ENCODE peak calls at places on chromosomes 1 and 21, in four cellular contexts. Q, Z, J and Y are unnamed samples.

GRCh38 chr1:200905411-200906052 is 10.8 kb downstream of the INAVA start:
- DNase-seq in J (no peak), Q (no peak), Z (peak; percentile 20), Y (no peak)

GRCh38 chr1:166261511-166261910 is 94.7 kb upstream of the FAM78B start:
- DNase-seq in J (no peak), Z (no peak), Q (no peak), Y (no peak)

GRCh38 chr1:39392851-39393573 is 98.4 kb upstream of the BMP8A start:
- DNase-seq in Z (no peak), J (no peak), Q (no peak), Y (no peak)

GRCh38 chr1:7539772-7540175 is 231.3 kb upstream of the VAMP3 start:
- DNase-seq in Z (peak; percentile 15), J (no peak), Q (no peak), Y (no peak)

GRCh38 chr1:64183380-64183984 is 19.9 kb upstream of the UBE2U start:
- DNase-seq in Z (no peak), Q (no peak), J (no peak), Y (no peak)

GRCh38 chr1:221903594-221903993 is 161.7 kb upstream of the DUSP10 start:
- DNase-seq in Z (no peak), J (no peak), Q (no peak), Y (no peak)

GRCh38 chr1:89672489-89673183 is 39.7 kb downstream of the LRRC8C start:
- DNase-seq in J (no peak), Q (no peak), Z (peak; percentile 54), Y (peak; percentile 78)

GRCh38 chr1:3948344-3948743 is 48.3 kb upstream of the C1orf174 start:
- DNase-seq in Q (no peak), J (no peak), Z (no peak), Y (no peak)

GRCh38 chr1:59013276-59013927 is 229.6 kb upstream of the JUN start:
- DNase-seq in J (no peak), Z (peak; percentile 26), Q (no peak), Y (peak; percentile 41)

GRCh38 chr21:26945916-26946315 is 21.0 kb downstream of the ADAMTS5 start:
- DNase-seq in Q (no peak), J (no peak), Z (peak; percentile 16), Y (no peak)

GRCh38 chr1:52520149-52520548 is 32.7 kb downstream of the TUT4 start:
- DNase-seq in Z (peak; percentile 53), J (peak; percentile 27), Q (no peak), Y (no peak)

GRCh38 chr1:200305806-200306205 is 104.0 kb downstream of the ZNF281 start:
- DNase-seq in Q (no peak), J (no peak), Z (no peak), Y (no peak)

GRCh38 chr1:156892190-156893047 is 1.1 kb upstream of the PEAR1 start:
- DNase-seq in J (peak; percentile 21), Q (peak; percentile 83), Z (peak; percentile 88), Y (peak; percentile 84)

GRCh38 chr1:214451591-214451990 is 99.8 kb downstream of the PTPN14 start:
- DNase-seq in Z (no peak), J (no peak), Q (no peak), Y (no peak)

GRCh38 chr1:119771016-119771415 is 2.3 kb upstream of the HMGCS2 start:
- DNase-seq in J (no peak), Z (peak; percentile 14), Q (no peak), Y (no peak)

GRCh38 chr1:182968846-182969734 is 16.1 kb upstream of the SHCBP1L start:
- DNase-seq in Q (no peak), Z (no peak), J (no peak), Y (no peak)

GRCh38 chr1:214146523-214146922 is 134.4 kb upstream of the SMYD2 start:
- DNase-seq in Q (no peak), J (no peak), Z (no peak), Y (no peak)

GRCh38 chr1:25996966-25997758 is 701 bp downstream of the PAFAH2 start:
- DNase-seq in Z (peak; percentile 13), J (no peak), Q (no peak), Y (peak; percentile 76)

GRCh38 chr1:161106434-161106833 is 8.3 kb downstream of the KLHDC9 start:
- DNase-seq in Z (no peak), Q (no peak), J (no peak), Y (no peak)

GRCh38 chr21:29343517-29343916 is 44.8 kb downstream of the BACH1 start:
- DNase-seq in Q (no peak), Z (peak; percentile 84), J (no peak), Y (no peak)

GRCh38 chr1:66764994-66765578 is 12.8 kb downstream of the DYNLT5 start:
- DNase-seq in Q (peak; percentile 52), Z (peak; percentile 67), J (peak; percentile 34), Y (peak; percentile 53)

GRCh38 chr1:43968348-43968948 is 1.4 kb upstream of the DPH2 start:
- DNase-seq in J (no peak), Q (no peak), Z (no peak), Y (no peak)

GRCh38 chr1:17617787-17618557 is 78.5 kb downstream of the ARHGEF10L start:
- DNase-seq in Q (no peak), J (no peak), Z (peak; percentile 31), Y (no peak)

GRCh38 chr1:27527223-27527856 is 37.4 kb upstream of the WASF2 start:
- DNase-seq in J (no peak), Q (peak; percentile 60), Z (peak; percentile 57), Y (peak; percentile 56)

GRCh38 chr1:31769720-31770390 is 5.7 kb upstream of the ADGRB2 start:
- DNase-seq in J (no peak), Q (no peak), Z (no peak), Y (no peak)

GRCh38 chr1:184622136-184622823 is 132.4 kb downstream of the EDEM3 start:
- DNase-seq in J (peak; percentile 95), Z (peak; percentile 95), Q (no peak), Y (peak; percentile 99)

GRCh38 chr1:59150537-59151386 is 146.1 kb upstream of the FGGY start:
- DNase-seq in Q (no peak), J (peak; percentile 98), Z (peak; percentile 98), Y (peak; percentile 99)

GRCh38 chr1:3530086-3530930 is 75.8 kb downstream of the ARHGEF16 start:
- DNase-seq in Q (no peak), J (no peak), Z (no peak), Y (no peak)

GRCh38 chr1:46533179-46533864 is 18.1 kb downstream of the KNCN start:
- DNase-seq in Q (peak; percentile 41), J (no peak), Z (no peak), Y (peak; percentile 33)

GRCh38 chr1:34770891-34771508 is 10.0 kb upstream of the GJB3 start:
- DNase-seq in Z (no peak), Q (no peak), J (no peak), Y (no peak)

GRCh38 chr1:7541629-7542028 is 229.5 kb upstream of the VAMP3 start:
- DNase-seq in J (no peak), Q (no peak), Z (peak; percentile 40), Y (no peak)